ENCODE peak calls at places on chromosomes 7 and 10, in five cellular contexts. H, Y, S, Z and F are unnamed samples. For H3K36me3, the result is how much of the 10 kb centered on the place peaks cover.

GRCh38 chr7:101722247-101722646 is 93.2 kb upstream of the MYL10 start:
- DNase-seq in H (no peak), Y (no peak), S (no peak), Z (peak), F (peak)

GRCh38 chr10:44293842-44294241 is 91.1 kb downstream of the CXCL12 start:
- DNase-seq in H (no peak), Y (no peak), S (no peak), Z (peak), F (no peak)

GRCh38 chr10:77231375-77231774 is 406.2 kb downstream of the KCNMA1 start:
- DNase-seq in H (no peak), Y (no peak), S (no peak), Z (no peak), F (no peak)

GRCh38 chr7:27693794-27694193 is 31.1 kb upstream of the HIBADH start:
- DNase-seq in H (no peak), Y (peak), S (no peak), Z (peak), F (peak)

GRCh38 chr7:131898418-131898817 is 342.0 kb upstream of the PODXL start:
- DNase-seq in H (no peak), Y (no peak), S (no peak), Z (no peak), F (no peak)

GRCh38 chr7:35526645-35527044 is 168.3 kb downstream of the HERPUD2 start:
- DNase-seq in H (no peak), Y (no peak), S (no peak), Z (no peak), F (no peak)

GRCh38 chr7:98655611-98656010 is 38.5 kb downstream of the NPTX2 start:
- DNase-seq in H (no peak), Y (peak), S (no peak), Z (no peak), F (no peak)

GRCh38 chr10:17340144-17340829 is 112.2 kb downstream of the VIM start:
- DNase-seq in H (no peak), Y (no peak), S (no peak), Z (no peak), F (no peak)

GRCh38 chr10:44650576-44651394 is 260.4 kb upstream of the TMEM72 start:
- DNase-seq in H (no peak), Y (no peak), S (no peak), Z (no peak), F (no peak)

GRCh38 chr10:93703066-93703465 is 674 bp upstream of the FRA10AC1 start:
- DNase-seq in H (no peak), Y (no peak), S (no peak), Z (peak), F (no peak)

GRCh38 chr7:86942081-86942480 is 117.4 kb downstream of the ELAPOR2 start:
- DNase-seq in H (no peak), Y (no peak), S (no peak), Z (no peak), F (no peak)

GRCh38 chr10:43265799-43266721 is 805 bp downstream of the RASGEF1A start:
- DNase-seq in H (no peak), Y (peak), S (peak), Z (no peak), F (peak)

GRCh38 chr7:25314729-25315267 is 86.5 kb upstream of the NPVF start:
- DNase-seq in H (no peak), Y (peak), S (no peak), Z (no peak), F (no peak)

GRCh38 chr7:12221414-12221813 is 10.3 kb downstream of the TMEM106B start:
- DNase-seq in H (no peak), Y (peak), S (no peak), Z (no peak), F (no peak)

GRCh38 chr7:101386558-101387199 is 24.0 kb downstream of the COL26A1 start:
- DNase-seq in H (no peak), Y (peak), S (no peak), Z (peak), F (no peak)

GRCh38 chr7:5451391-5451790 is 27.8 kb upstream of the TNRC18 start:
- DNase-seq in H (no peak), Y (no peak), S (no peak), Z (no peak), F (no peak)

GRCh38 chr7:136039577-136040345 is 62.6 kb upstream of the MTPN start:
- DNase-seq in H (no peak), Y (no peak), S (no peak), Z (no peak), F (no peak)

GRCh38 chr10:110141747-110142625 is 65.4 kb upstream of the MXI1 start:
- DNase-seq in H (no peak), Y (peak), S (peak), Z (no peak), F (no peak)

GRCh38 chr7:145839814-145840213 is 276.8 kb upstream of the CNTNAP2 start:
- DNase-seq in H (no peak), Y (no peak), S (no peak), Z (no peak), F (no peak)

GRCh38 chr10:50601974-50602373 is 21.8 kb downstream of the SGMS1 start:
- DNase-seq in H (no peak), Y (no peak), S (no peak), Z (no peak), F (no peak)

GRCh38 chr10:73456187-73456890 is 23.0 kb upstream of the MSS51 start:
- DNase-seq in H (no peak), Y (no peak), S (no peak), Z (no peak), F (no peak)

GRCh38 chr10:125868372-125868975 is 12.6 kb downstream of the DHX32 start:
- DNase-seq in H (no peak), Y (peak), S (no peak), Z (peak), F (no peak)

GRCh38 chr7:39504963-39505362 is 61.2 kb upstream of the YAE1 start:
- DNase-seq in H (no peak), Y (peak), S (no peak), Z (peak), F (no peak)

GRCh38 chr10:123270221-123270620 is 116.0 kb downstream of the BUB3 start:
- DNase-seq in H (no peak), Y (no peak), S (no peak), Z (peak), F (no peak)

GRCh38 chr10:5509236-5509635 is 9.9 kb upstream of the CALML5 start:
- DNase-seq in H (no peak), Y (no peak), S (no peak), Z (no peak), F (no peak)

GRCh38 chr10:118017071-118017740 is 29.5 kb downstream of the RAB11FIP2 start:
- DNase-seq in H (no peak), Y (no peak), S (no peak), Z (no peak), F (no peak)

GRCh38 chr7:47432988-47433895 is 148.7 kb downstream of the TNS3 start:
- DNase-seq in H (no peak), Y (peak), S (no peak), Z (no peak), F (no peak)

GRCh38 chr7:55304363-55304762 is 60.8 kb upstream of the LANCL2 start:
- DNase-seq in H (no peak), Y (no peak), S (no peak), Z (no peak), F (no peak)

GRCh38 chr7:68224041-68224534 is 1227.5 kb downstream of the TYW1 start:
- DNase-seq in H (no peak), Y (no peak), S (no peak), Z (no peak), F (peak)

GRCh38 chr10:25017247-25017590 is 807 bp downstream of the THNSL1 start:
- DNase-seq in H (no peak), Y (peak), S (peak), Z (peak), F (no peak)

DNA sequence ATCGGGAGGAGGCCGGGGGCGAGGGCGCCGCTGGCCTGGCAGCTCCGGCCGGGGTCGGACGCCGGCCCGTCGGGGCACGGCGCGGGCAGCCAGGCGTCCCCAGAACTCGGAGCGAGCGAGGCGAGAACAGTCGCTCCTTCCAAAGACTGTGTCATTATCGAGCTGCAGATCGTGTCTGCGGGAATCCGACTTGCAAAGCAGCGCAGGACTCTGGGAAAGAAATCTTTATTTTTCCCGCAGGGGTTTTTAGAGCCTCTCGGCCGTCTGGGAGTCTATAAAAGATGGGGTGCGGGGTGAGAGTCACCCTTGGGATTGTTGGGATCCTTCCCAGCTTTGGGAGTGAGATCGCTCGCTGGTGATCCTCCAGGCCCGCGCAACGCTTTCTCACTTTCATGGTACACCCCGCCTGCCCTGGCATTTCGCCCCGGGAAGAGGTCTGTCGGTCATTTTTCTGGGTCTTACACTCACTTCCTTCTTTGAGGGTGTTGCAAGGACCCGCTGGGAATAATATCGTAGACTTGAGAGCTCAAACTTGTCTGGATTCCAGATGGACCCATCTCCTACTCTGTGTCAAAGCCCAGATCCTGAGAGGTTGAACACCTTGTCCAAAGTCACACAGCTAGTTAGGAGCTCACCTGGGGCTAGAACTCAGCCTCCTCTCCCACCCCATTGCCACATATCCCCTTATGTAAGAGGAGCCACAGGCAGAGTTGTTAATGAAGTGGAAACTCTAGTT is 1.0 kb downstream of the UBTD1 start:
- DNase-seq in H (no peak), Y (peak), S (peak), Z (peak), F (peak)
- TF ChIP-seq POLR2A in H (no peak), Y (no peak), S (no peak), Z (no peak), F (peak)

GRCh38 chr10:65548046-65548445 is 1377.8 kb upstream of the LRRTM3 start:
- DNase-seq in H (no peak), Y (no peak), S (no peak), Z (no peak), F (no peak)

GRCh38 chr10:65544756-65545155 is 1381.1 kb upstream of the LRRTM3 start:
- DNase-seq in H (no peak), Y (no peak), S (no peak), Z (no peak), F (no peak)
- TF ChIP-seq CTCF in H (no peak), Y (no peak), S (no peak), Z (no peak), F (no peak)

GRCh38 chr7:880450-880849 is 4.1 kb downstream of the GET4 start:
- DNase-seq in H (no peak), Y (peak), S (no peak), Z (no peak), F (no peak)
- H3K36me3 ChIP-seq in H (under half), Y (under half), S (under half), Z (under half), F (under half)

GRCh38 chr7:129947701-129948100 is 5.1 kb downstream of the UBE2H start:
- DNase-seq in H (no peak), Y (peak), S (no peak), Z (no peak), F (peak)

GRCh38 chr7:129950191-129950940 is 2.4 kb downstream of the UBE2H start:
- DNase-seq in H (no peak), Y (no peak), S (no peak), Z (no peak), F (no peak)

GRCh38 chr7:129948338-129948737 is 4.4 kb downstream of the UBE2H start:
- DNase-seq in H (no peak), Y (no peak), S (no peak), Z (no peak), F (no peak)

GRCh38 chr7:129948877-129949291 is 3.9 kb downstream of the UBE2H start:
- DNase-seq in H (peak), Y (peak), S (peak), Z (peak), F (peak)

DNA sequence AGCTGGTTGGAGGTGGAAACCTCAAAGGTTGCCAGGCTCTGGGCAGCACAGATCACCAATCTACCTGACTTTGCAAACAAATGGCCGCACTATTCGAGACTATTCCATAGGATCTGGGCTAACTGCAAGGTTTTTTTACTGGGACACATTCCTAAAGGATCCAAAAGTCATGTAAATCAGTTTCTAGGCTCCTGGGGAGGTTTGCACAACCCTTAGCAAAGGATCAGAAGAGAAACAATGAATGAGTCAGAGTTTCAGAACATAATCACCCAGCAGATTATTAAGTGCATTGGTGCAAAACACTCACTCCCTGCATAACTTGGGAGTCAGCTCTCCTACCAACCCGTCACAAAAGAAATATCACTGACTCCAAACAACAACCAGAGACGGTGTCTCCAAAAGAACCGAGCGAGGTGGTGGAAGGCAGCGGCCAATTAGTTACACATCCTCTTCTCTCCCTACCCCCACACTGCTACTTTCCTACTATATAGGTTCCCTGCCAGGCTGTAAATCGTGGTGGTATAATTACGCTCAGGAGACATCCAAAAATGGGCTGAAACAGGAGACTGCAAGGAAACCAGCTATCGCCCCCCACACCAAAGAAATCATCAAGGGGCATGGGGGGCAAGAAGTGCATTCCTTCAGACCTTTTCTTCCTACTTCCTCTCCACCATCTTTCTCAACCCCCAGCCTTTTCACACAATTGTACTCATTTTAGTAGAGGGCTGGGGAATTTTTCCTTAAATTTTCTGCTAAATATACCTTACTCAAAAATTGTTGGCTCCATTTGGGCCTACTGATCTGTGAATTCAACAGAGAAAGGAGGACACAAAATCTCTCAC is 3.2 kb downstream of the UBE2H start:
- DNase-seq in H (no peak), Y (peak), S (no peak), Z (peak), F (no peak)
- TF ChIP-seq POLR2A in H (peak), Y (no peak), S (no peak), Z (peak), F (peak)

GRCh38 chr10:14904316-14904732 is 25.7 kb downstream of the SUV39H2 start:
- DNase-seq in H (no peak), Y (peak), S (no peak), Z (peak), F (no peak)
- TF ChIP-seq CTCF in H (peak), Y (peak), S (peak), Z (peak), F (peak)

DNA sequence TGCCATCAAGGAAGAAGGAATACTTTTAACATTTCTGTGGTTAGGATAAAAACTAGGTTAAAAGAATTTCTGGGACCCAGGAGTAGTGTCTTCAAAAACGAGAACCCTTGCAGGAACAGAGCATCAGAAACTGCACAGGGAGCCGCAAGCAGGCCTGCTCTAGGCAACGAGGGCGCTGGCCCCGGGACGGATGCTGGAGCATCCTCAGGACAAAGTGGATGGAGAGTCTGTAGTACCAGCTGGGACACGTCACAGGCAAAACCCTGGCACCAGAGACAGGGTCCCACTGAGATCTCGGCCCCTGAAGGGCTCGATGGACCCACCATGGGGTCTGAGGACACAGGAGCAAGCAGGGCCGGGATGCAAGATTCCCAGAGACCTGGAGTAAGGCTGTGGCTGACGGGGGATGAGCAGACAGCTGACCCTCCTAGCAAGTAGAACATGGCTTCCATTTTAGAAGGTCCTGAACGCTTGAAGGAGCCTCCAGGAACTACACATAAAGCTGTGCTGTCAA is 106.6 kb downstream of the GALNT11 start:
- DNase-seq in H (no peak), Y (no peak), S (no peak), Z (no peak), F (peak)
- H3K36me3 ChIP-seq in H (under half), Y (under half), S (half or more), Z (under half), F (half or more)

DNA sequence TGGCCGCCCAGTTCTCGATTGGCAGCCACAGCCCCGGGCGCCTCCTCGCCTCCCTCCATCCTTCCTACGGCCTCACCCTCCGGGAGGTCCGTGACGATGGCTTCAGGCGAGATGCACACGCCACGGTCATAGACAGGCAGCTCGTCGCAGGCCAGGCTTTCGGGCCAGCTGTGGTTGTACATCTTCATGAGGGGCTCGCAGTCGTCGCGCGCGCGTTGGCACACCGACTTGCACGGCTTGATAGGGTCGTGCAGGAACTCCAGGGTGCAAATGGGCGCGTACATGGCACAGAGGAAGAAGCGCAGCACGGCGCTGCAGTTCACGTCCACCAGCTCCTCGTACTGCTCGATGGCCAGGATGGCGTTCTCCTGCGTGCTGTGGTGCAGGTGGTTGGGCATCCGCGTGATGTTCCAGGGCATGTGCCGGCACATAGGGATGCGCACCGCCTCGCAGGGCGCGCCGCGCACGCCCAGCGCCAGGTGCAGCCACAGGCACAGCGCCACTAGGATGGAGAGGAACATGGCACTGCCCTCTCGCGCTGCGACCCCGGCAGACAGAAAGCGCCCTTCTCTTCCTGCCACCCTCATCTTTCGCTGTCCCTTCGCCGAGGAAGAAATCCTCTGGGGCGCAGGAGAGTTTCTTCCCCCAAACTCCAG is 472 bp downstream of the SFRP4 start:
- DNase-seq in H (no peak), Y (peak), S (no peak), Z (no peak), F (peak)
- TF ChIP-seq POLR2A in H (no peak), Y (no peak), S (no peak), Z (no peak), F (no peak)

GRCh38 chr10:104130041-104130440 is 8.1 kb downstream of the SFR1 start:
- DNase-seq in H (no peak), Y (no peak), S (no peak), Z (no peak), F (no peak)

GRCh38 chr10:104123397-104123796 is 1.4 kb downstream of the SFR1 start:
- DNase-seq in H (no peak), Y (no peak), S (no peak), Z (peak), F (no peak)

GRCh38 chr10:104122273-104123107 is 519 bp downstream of the SFR1 start:
- DNase-seq in H (no peak), Y (peak), S (no peak), Z (peak), F (no peak)

GRCh38 chr10:104128214-104128613 is 6.2 kb downstream of the SFR1 start:
- DNase-seq in H (no peak), Y (no peak), S (no peak), Z (peak), F (no peak)

GRCh38 chr10:104127411-104127810 is 5.4 kb downstream of the SFR1 start:
- DNase-seq in H (no peak), Y (peak), S (no peak), Z (no peak), F (no peak)
- TF ChIP-seq CTCF in H (no peak), Y (no peak), S (no peak), Z (no peak), F (no peak)

DNA sequence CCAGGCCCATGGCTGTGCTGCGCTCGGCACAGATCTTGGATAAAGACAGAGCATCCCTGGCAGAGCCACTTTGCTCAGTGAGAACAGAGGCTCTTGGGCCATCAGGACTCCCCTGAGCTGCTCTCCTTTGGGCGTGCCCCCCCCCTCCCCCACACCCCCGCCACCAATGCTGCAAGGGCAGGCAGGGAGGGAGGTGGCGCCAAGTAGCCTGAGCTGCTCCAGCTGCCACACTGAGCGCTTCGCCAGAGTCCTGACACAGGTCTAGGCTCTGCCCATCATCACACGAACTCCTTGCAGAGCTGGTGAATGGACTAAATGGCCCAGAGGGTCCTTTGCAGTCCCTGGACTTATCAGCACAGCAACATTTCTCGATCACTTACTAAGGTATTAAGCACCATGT is 12.5 kb downstream of the AKR1B1 start:
- DNase-seq in H (no peak), Y (no peak), S (no peak), Z (no peak), F (no peak)
- H3K36me3 ChIP-seq in H (under half), Y (under half), S (half or more), Z (half or more), F (half or more)